ENCODE peak calls at places on chromosomes 4 and X, in nine cellular contexts. One of them, this sample, is unnamed.
A peak's percentile ranks its signal among the peaks of the same experiment; 100 is the strongest.

GRCh38 chrX:11349661-11350337 is 56.6 kb downstream of the AMELX start:
- DNase-seq in colonic mucosa: no peak
- DNase-seq in upper lobe of right lung: no peak
- DNase-seq in heart left ventricle: no peak
- DNase-seq in breast epithelium: no peak
- DNase-seq in psoas muscle: no peak
- DNase-seq in pancreas: no peak
- DNase-seq in ovary: no peak
- DNase-seq in astrocyte: no peak
- DNase-seq in this sample: no peak

GRCh38 chrX:73214366-73215094 is at the start of gene NAP1L2:
- DNase-seq in ovary: peak; percentile 26
- DNase-seq in heart left ventricle: peak; percentile 47
- DNase-seq in colonic mucosa: peak; percentile 28
- DNase-seq in upper lobe of right lung: peak; percentile 62
- DNase-seq in astrocyte: peak; percentile 42
- DNase-seq in breast epithelium: peak; percentile 26
- DNase-seq in pancreas: peak; percentile 27
- DNase-seq in psoas muscle: peak; percentile 17
- DNase-seq in this sample: peak; percentile 26

GRCh38 chr4:169225812-169226211 is 44.9 kb downstream of the SH3RF1 start:
- DNase-seq in colonic mucosa: no peak
- DNase-seq in heart left ventricle: no peak
- DNase-seq in breast epithelium: no peak
- DNase-seq in pancreas: no peak
- DNase-seq in upper lobe of right lung: no peak
- DNase-seq in ovary: no peak
- DNase-seq in psoas muscle: no peak
- DNase-seq in astrocyte: peak; percentile 74
- DNase-seq in this sample: no peak

GRCh38 chrX:155027509-155028066 is 944 bp downstream of the FUNDC2 start:
- DNase-seq in upper lobe of right lung: no peak
- DNase-seq in colonic mucosa: peak; percentile 29
- DNase-seq in pancreas: no peak
- DNase-seq in breast epithelium: no peak
- DNase-seq in ovary: no peak
- DNase-seq in astrocyte: peak; percentile 71
- DNase-seq in heart left ventricle: no peak
- DNase-seq in psoas muscle: no peak
- DNase-seq in this sample: no peak

GRCh38 chrX:72003811-72004750 is 93.4 kb downstream of the NHSL2 start:
- DNase-seq in heart left ventricle: peak; percentile 67
- DNase-seq in colonic mucosa: no peak
- DNase-seq in pancreas: peak; percentile 40
- DNase-seq in ovary: peak; percentile 26
- DNase-seq in upper lobe of right lung: no peak
- DNase-seq in breast epithelium: peak; percentile 35
- DNase-seq in astrocyte: peak; percentile 68
- DNase-seq in psoas muscle: peak; percentile 50
- DNase-seq in this sample: no peak

GRCh38 chr4:53906786-53907185 is 157.6 kb downstream of the CHIC2 start:
- DNase-seq in heart left ventricle: no peak
- DNase-seq in ovary: no peak
- DNase-seq in psoas muscle: no peak
- DNase-seq in breast epithelium: no peak
- DNase-seq in upper lobe of right lung: no peak
- DNase-seq in pancreas: no peak
- DNase-seq in colonic mucosa: no peak
- DNase-seq in astrocyte: no peak
- DNase-seq in this sample: no peak

GRCh38 chr4:121096629-121097028 is 24.3 kb upstream of the NDNF start:
- DNase-seq in breast epithelium: no peak
- DNase-seq in astrocyte: peak; percentile 31
- DNase-seq in colonic mucosa: no peak
- DNase-seq in psoas muscle: no peak
- DNase-seq in ovary: no peak
- DNase-seq in heart left ventricle: no peak
- DNase-seq in pancreas: no peak
- DNase-seq in upper lobe of right lung: no peak
- DNase-seq in this sample: no peak

GRCh38 chr4:23861897-23862296 is 27.9 kb downstream of the PPARGC1A start:
- DNase-seq in astrocyte: no peak
- DNase-seq in upper lobe of right lung: no peak
- DNase-seq in psoas muscle: no peak
- DNase-seq in breast epithelium: no peak
- DNase-seq in ovary: no peak
- DNase-seq in heart left ventricle: no peak
- DNase-seq in colonic mucosa: no peak
- DNase-seq in pancreas: no peak
- DNase-seq in this sample: no peak

GRCh38 chrX:116490091-116490490 is 27.3 kb upstream of the CT83 start:
- DNase-seq in breast epithelium: no peak
- DNase-seq in astrocyte: no peak
- DNase-seq in upper lobe of right lung: no peak
- DNase-seq in pancreas: no peak
- DNase-seq in colonic mucosa: no peak
- DNase-seq in ovary: no peak
- DNase-seq in heart left ventricle: no peak
- DNase-seq in psoas muscle: no peak
- DNase-seq in this sample: no peak

GRCh38 chr4:184280104-184280503 is 62.4 kb upstream of the ENPP6 start:
- DNase-seq in ovary: no peak
- DNase-seq in psoas muscle: no peak
- DNase-seq in breast epithelium: no peak
- DNase-seq in heart left ventricle: no peak
- DNase-seq in astrocyte: no peak
- DNase-seq in pancreas: no peak
- DNase-seq in colonic mucosa: no peak
- DNase-seq in upper lobe of right lung: no peak
- DNase-seq in this sample: no peak

GRCh38 chrX:49186125-49187027 is at the start of gene PRICKLE3:
- DNase-seq in psoas muscle: peak; percentile 86
- DNase-seq in colonic mucosa: peak; percentile 89
- DNase-seq in heart left ventricle: peak; percentile 91
- DNase-seq in astrocyte: no peak
- DNase-seq in breast epithelium: peak; percentile 61
- DNase-seq in ovary: peak; percentile 82
- DNase-seq in upper lobe of right lung: peak; percentile 93
- DNase-seq in pancreas: peak; percentile 87
- DNase-seq in this sample: peak; percentile 88

GRCh38 chrX:48890296-48890925 is 7.2 kb downstream of the TIMM17B start:
- DNase-seq in pancreas: no peak
- DNase-seq in breast epithelium: no peak
- DNase-seq in psoas muscle: no peak
- DNase-seq in upper lobe of right lung: no peak
- DNase-seq in heart left ventricle: no peak
- DNase-seq in colonic mucosa: no peak
- DNase-seq in astrocyte: no peak
- DNase-seq in ovary: no peak
- DNase-seq in this sample: no peak

GRCh38 chr4:13481569-13481968 is 2.6 kb downstream of the RAB28 start:
- DNase-seq in heart left ventricle: no peak
- DNase-seq in upper lobe of right lung: no peak
- DNase-seq in ovary: no peak
- DNase-seq in pancreas: no peak
- DNase-seq in breast epithelium: no peak
- DNase-seq in colonic mucosa: no peak
- DNase-seq in astrocyte: peak; percentile 54
- DNase-seq in psoas muscle: no peak
- DNase-seq in this sample: no peak

GRCh38 chr4:48827622-48828021 is 3.3 kb upstream of the OCIAD1 start:
- DNase-seq in upper lobe of right lung: no peak
- DNase-seq in heart left ventricle: no peak
- DNase-seq in colonic mucosa: no peak
- DNase-seq in breast epithelium: no peak
- DNase-seq in ovary: no peak
- DNase-seq in psoas muscle: no peak
- DNase-seq in pancreas: no peak
- DNase-seq in astrocyte: no peak
- DNase-seq in this sample: no peak

DNA sequence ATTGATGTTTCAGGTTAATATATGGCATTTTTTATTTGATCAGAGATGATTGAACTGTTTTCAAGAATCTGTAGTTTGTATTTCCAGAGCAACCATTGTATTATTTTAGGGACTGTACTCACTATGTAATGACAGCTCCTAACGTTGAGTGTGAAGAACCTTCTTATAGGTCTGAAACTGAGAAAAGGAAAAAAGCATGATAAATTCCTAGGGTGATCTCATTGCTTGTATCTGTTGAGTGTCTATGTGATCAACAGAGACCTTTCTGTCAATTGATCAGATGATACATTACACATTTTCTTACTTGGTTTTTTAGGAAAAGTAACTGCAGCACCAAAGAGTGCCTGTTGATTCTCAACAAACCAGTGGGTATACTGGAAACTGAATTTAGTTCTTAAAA is 40.2 kb downstream of the SEC24B start:
- DNase-seq in pancreas: no peak
- DNase-seq in upper lobe of right lung: no peak
- DNase-seq in astrocyte: no peak
- DNase-seq in colonic mucosa: no peak
- DNase-seq in psoas muscle: no peak
- DNase-seq in heart left ventricle: no peak
- DNase-seq in breast epithelium: no peak
- DNase-seq in ovary: no peak
- DNase-seq in this sample: no peak
- TF ChIP-seq CTCF in pancreas: no peak
- TF ChIP-seq CTCF in upper lobe of right lung: no peak
- TF ChIP-seq CTCF in astrocyte: no peak
- TF ChIP-seq CTCF in colonic mucosa: no peak
- TF ChIP-seq CTCF in psoas muscle: no peak
- TF ChIP-seq CTCF in heart left ventricle: no peak
- TF ChIP-seq CTCF in breast epithelium: no peak
- TF ChIP-seq CTCF in ovary: no peak
- TF ChIP-seq CTCF in this sample: no peak

GRCh38 chr4:137674066-137674465 is 141.8 kb upstream of the PCDH18 start:
- DNase-seq in breast epithelium: no peak
- DNase-seq in astrocyte: peak; percentile 80
- DNase-seq in heart left ventricle: no peak
- DNase-seq in colonic mucosa: no peak
- DNase-seq in upper lobe of right lung: no peak
- DNase-seq in psoas muscle: no peak
- DNase-seq in pancreas: no peak
- DNase-seq in ovary: no peak
- DNase-seq in this sample: no peak

GRCh38 chr4:137676357-137676998 is 144.2 kb upstream of the PCDH18 start:
- DNase-seq in ovary: no peak
- DNase-seq in heart left ventricle: no peak
- DNase-seq in upper lobe of right lung: no peak
- DNase-seq in pancreas: no peak
- DNase-seq in breast epithelium: no peak
- DNase-seq in astrocyte: no peak
- DNase-seq in psoas muscle: no peak
- DNase-seq in colonic mucosa: no peak
- DNase-seq in this sample: no peak

GRCh38 chr4:137677851-137678250 is 145.6 kb upstream of the PCDH18 start:
- DNase-seq in astrocyte: peak; percentile 75
- DNase-seq in colonic mucosa: no peak
- DNase-seq in ovary: no peak
- DNase-seq in upper lobe of right lung: no peak
- DNase-seq in heart left ventricle: no peak
- DNase-seq in pancreas: no peak
- DNase-seq in breast epithelium: no peak
- DNase-seq in psoas muscle: no peak
- DNase-seq in this sample: no peak

GRCh38 chr4:137678796-137679195 is 146.5 kb upstream of the PCDH18 start:
- DNase-seq in heart left ventricle: no peak
- DNase-seq in upper lobe of right lung: no peak
- DNase-seq in breast epithelium: no peak
- DNase-seq in astrocyte: peak; percentile 87
- DNase-seq in colonic mucosa: no peak
- DNase-seq in ovary: no peak
- DNase-seq in psoas muscle: no peak
- DNase-seq in pancreas: no peak
- DNase-seq in this sample: no peak
- H3K4me1 ChIP-seq in heart left ventricle: no peaks in the 10 kb centered on the region
- H3K4me1 ChIP-seq in upper lobe of right lung: no peaks in the 10 kb centered on the region
- H3K4me1 ChIP-seq in breast epithelium: no peaks in the 10 kb centered on the region
- H3K4me1 ChIP-seq in astrocyte: no peaks in the 10 kb centered on the region
- H3K4me1 ChIP-seq in colonic mucosa: no peaks in the 10 kb centered on the region
- H3K4me1 ChIP-seq in ovary: no peaks in the 10 kb centered on the region
- H3K4me1 ChIP-seq in psoas muscle: no peaks in the 10 kb centered on the region
- H3K4me1 ChIP-seq in pancreas: no peaks in the 10 kb centered on the region
- H3K4me1 ChIP-seq in this sample: no peaks in the 10 kb centered on the region

DNA sequence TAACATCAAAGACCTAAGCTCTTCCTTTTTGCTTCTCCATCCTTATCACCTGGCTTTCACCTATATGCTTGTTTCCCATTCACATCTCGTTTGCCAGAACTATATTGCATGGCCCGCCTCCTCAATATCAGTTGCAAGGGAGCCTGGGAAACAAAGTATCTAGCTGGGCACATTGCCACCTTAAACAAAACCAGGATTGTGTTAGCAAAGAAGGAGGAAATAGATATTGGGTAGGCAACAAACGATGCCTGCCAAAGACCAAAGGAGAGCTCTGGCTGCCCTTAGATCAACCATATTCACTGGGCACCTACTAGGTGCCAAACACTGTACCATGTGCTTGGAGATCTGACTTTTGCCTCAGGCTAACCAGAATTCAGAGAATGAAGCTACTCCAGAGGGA is 107.5 kb downstream of the GRIA3 start:
- DNase-seq in breast epithelium: no peak
- DNase-seq in heart left ventricle: no peak
- DNase-seq in ovary: no peak
- DNase-seq in astrocyte: no peak
- DNase-seq in colonic mucosa: no peak
- DNase-seq in psoas muscle: no peak
- DNase-seq in upper lobe of right lung: no peak
- DNase-seq in pancreas: no peak
- DNase-seq in this sample: no peak
- TF ChIP-seq CTCF in breast epithelium: no peak
- TF ChIP-seq CTCF in heart left ventricle: no peak
- TF ChIP-seq CTCF in ovary: no peak
- TF ChIP-seq CTCF in astrocyte: no peak
- TF ChIP-seq CTCF in colonic mucosa: no peak
- TF ChIP-seq CTCF in psoas muscle: no peak
- TF ChIP-seq CTCF in upper lobe of right lung: no peak
- TF ChIP-seq CTCF in pancreas: no peak
- TF ChIP-seq CTCF in this sample: no peak

GRCh38 chrX:132876933-132877332 is 81.5 kb downstream of the HS6ST2 start:
- DNase-seq in colonic mucosa: no peak
- DNase-seq in astrocyte: no peak
- DNase-seq in breast epithelium: no peak
- DNase-seq in psoas muscle: no peak
- DNase-seq in pancreas: no peak
- DNase-seq in upper lobe of right lung: no peak
- DNase-seq in heart left ventricle: no peak
- DNase-seq in ovary: no peak
- DNase-seq in this sample: no peak

GRCh38 chrX:132877954-132878536 is 80.4 kb downstream of the HS6ST2 start:
- DNase-seq in upper lobe of right lung: no peak
- DNase-seq in heart left ventricle: no peak
- DNase-seq in ovary: no peak
- DNase-seq in pancreas: no peak
- DNase-seq in astrocyte: no peak
- DNase-seq in colonic mucosa: no peak
- DNase-seq in psoas muscle: no peak
- DNase-seq in breast epithelium: no peak
- DNase-seq in this sample: no peak

GRCh38 chrX:132876509-132876837 is 82.0 kb downstream of the HS6ST2 start:
- DNase-seq in pancreas: no peak
- DNase-seq in ovary: peak; percentile 25
- DNase-seq in psoas muscle: no peak
- DNase-seq in breast epithelium: no peak
- DNase-seq in astrocyte: peak; percentile 1
- DNase-seq in upper lobe of right lung: no peak
- DNase-seq in colonic mucosa: no peak
- DNase-seq in heart left ventricle: no peak
- DNase-seq in this sample: no peak

GRCh38 chrX:132875705-132876508 is 82.5 kb downstream of the HS6ST2 start:
- DNase-seq in breast epithelium: no peak
- DNase-seq in pancreas: no peak
- DNase-seq in heart left ventricle: no peak
- DNase-seq in ovary: no peak
- DNase-seq in psoas muscle: no peak
- DNase-seq in upper lobe of right lung: no peak
- DNase-seq in astrocyte: no peak
- DNase-seq in colonic mucosa: no peak
- DNase-seq in this sample: no peak
- H3K4me1 ChIP-seq in breast epithelium: no peaks in the 10 kb centered on the region
- H3K4me1 ChIP-seq in pancreas: no peaks in the 10 kb centered on the region
- H3K4me1 ChIP-seq in heart left ventricle: no peaks in the 10 kb centered on the region
- H3K4me1 ChIP-seq in ovary: peaks cover 5% of the 10 kb centered on the region
- H3K4me1 ChIP-seq in psoas muscle: no peaks in the 10 kb centered on the region
- H3K4me1 ChIP-seq in upper lobe of right lung: no peaks in the 10 kb centered on the region
- H3K4me1 ChIP-seq in astrocyte: peaks cover 3% of the 10 kb centered on the region
- H3K4me1 ChIP-seq in colonic mucosa: no peaks in the 10 kb centered on the region
- H3K4me1 ChIP-seq in this sample: no peaks in the 10 kb centered on the region

This sample was measured in transverse colon.